ENCODE peak calls at places on chromosomes 2 and 18, in five cellular contexts. One of them, this sample, is unnamed.

GRCh38 chr2:174697267-174697666 is 67.0 kb downstream of the CHRNA1 start:
- DNase-seq in mesendoderm: peak
- DNase-seq in dorsolateral prefrontal cortex: peak
- DNase-seq in psoas muscle: no peak
- DNase-seq in RPMI7951: peak
- DNase-seq in this sample: no peak

GRCh38 chr2:232894746-232895145 is 24.7 kb downstream of the SNORC start:
- DNase-seq in mesendoderm: no peak
- DNase-seq in dorsolateral prefrontal cortex: no peak
- DNase-seq in psoas muscle: no peak
- DNase-seq in RPMI7951: no peak
- DNase-seq in this sample: no peak

GRCh38 chr18:79518683-79519128 is 123.0 kb downstream of the NFATC1 start:
- DNase-seq in mesendoderm: no peak
- DNase-seq in dorsolateral prefrontal cortex: no peak
- DNase-seq in psoas muscle: no peak
- DNase-seq in RPMI7951: no peak
- DNase-seq in this sample: no peak

GRCh38 chr2:150255528-150255927 is 231.9 kb downstream of the RND3 start:
- DNase-seq in mesendoderm: no peak
- DNase-seq in dorsolateral prefrontal cortex: no peak
- DNase-seq in psoas muscle: no peak
- DNase-seq in RPMI7951: peak
- DNase-seq in this sample: no peak

GRCh38 chr2:106181064-106181463 is 13.0 kb downstream of the UXS1 start:
- DNase-seq in mesendoderm: no peak
- DNase-seq in dorsolateral prefrontal cortex: no peak
- DNase-seq in psoas muscle: no peak
- DNase-seq in RPMI7951: no peak
- DNase-seq in this sample: no peak

GRCh38 chr2:166239548-166239947 is 111.7 kb upstream of the SCN1A start:
- DNase-seq in mesendoderm: peak
- DNase-seq in dorsolateral prefrontal cortex: no peak
- DNase-seq in psoas muscle: no peak
- DNase-seq in RPMI7951: peak
- DNase-seq in this sample: no peak

GRCh38 chr2:40403233-40403841 is 48.6 kb downstream of the SLC8A1 start:
- DNase-seq in mesendoderm: no peak
- DNase-seq in dorsolateral prefrontal cortex: no peak
- DNase-seq in psoas muscle: no peak
- DNase-seq in RPMI7951: peak
- DNase-seq in this sample: no peak

GRCh38 chr2:239319261-239319661 is 81.6 kb downstream of the HDAC4 start:
- DNase-seq in mesendoderm: no peak
- DNase-seq in dorsolateral prefrontal cortex: no peak
- DNase-seq in psoas muscle: peak
- DNase-seq in RPMI7951: peak
- DNase-seq in this sample: no peak

GRCh38 chr2:211503856-211504255 is 947.5 kb downstream of the CPS1 start:
- DNase-seq in mesendoderm: peak
- DNase-seq in dorsolateral prefrontal cortex: no peak
- DNase-seq in psoas muscle: no peak
- DNase-seq in RPMI7951: no peak
- DNase-seq in this sample: no peak

GRCh38 chr2:128276878-128277675 is 41.6 kb downstream of the HS6ST1 start:
- DNase-seq in mesendoderm: no peak
- DNase-seq in dorsolateral prefrontal cortex: peak
- DNase-seq in psoas muscle: peak
- DNase-seq in RPMI7951: no peak
- DNase-seq in this sample: peak

GRCh38 chr18:22108674-22109073 is 60.7 kb upstream of the GATA6 start:
- DNase-seq in mesendoderm: peak
- DNase-seq in dorsolateral prefrontal cortex: no peak
- DNase-seq in psoas muscle: no peak
- DNase-seq in RPMI7951: peak
- DNase-seq in this sample: no peak

GRCh38 chr2:172172513-172173217 is 70.0 kb upstream of the DLX2 start:
- DNase-seq in mesendoderm: peak
- DNase-seq in dorsolateral prefrontal cortex: peak
- DNase-seq in psoas muscle: peak
- DNase-seq in RPMI7951: peak
- DNase-seq in this sample: peak

GRCh38 chr2:231632559-231633142 is 40.0 kb downstream of the TEX44 start:
- DNase-seq in mesendoderm: no peak
- DNase-seq in dorsolateral prefrontal cortex: no peak
- DNase-seq in psoas muscle: no peak
- DNase-seq in RPMI7951: no peak
- DNase-seq in this sample: no peak

GRCh38 chr2:20933692-20934091 is 110.2 kb downstream of the APOB start:
- DNase-seq in mesendoderm: no peak
- DNase-seq in dorsolateral prefrontal cortex: no peak
- DNase-seq in psoas muscle: no peak
- DNase-seq in RPMI7951: no peak
- DNase-seq in this sample: no peak

GRCh38 chr2:96662360-96662759 is 19.8 kb downstream of the FER1L5 start:
- DNase-seq in mesendoderm: no peak
- DNase-seq in dorsolateral prefrontal cortex: no peak
- DNase-seq in psoas muscle: no peak
- DNase-seq in RPMI7951: no peak
- DNase-seq in this sample: no peak

GRCh38 chr18:64415218-64415617 is 266.3 kb upstream of the LINC00305 start:
- DNase-seq in mesendoderm: no peak
- DNase-seq in dorsolateral prefrontal cortex: no peak
- DNase-seq in psoas muscle: no peak
- DNase-seq in RPMI7951: no peak
- DNase-seq in this sample: no peak

GRCh38 chr2:123451517-123451916 is 573.6 kb upstream of the CNTNAP5 start:
- DNase-seq in mesendoderm: no peak
- DNase-seq in dorsolateral prefrontal cortex: no peak
- DNase-seq in psoas muscle: no peak
- DNase-seq in RPMI7951: no peak
- DNase-seq in this sample: no peak

GRCh38 chr2:165621086-165621560 is 151.6 kb downstream of the CSRNP3 start:
- DNase-seq in mesendoderm: no peak
- DNase-seq in dorsolateral prefrontal cortex: no peak
- DNase-seq in psoas muscle: no peak
- DNase-seq in RPMI7951: no peak
- DNase-seq in this sample: no peak

GRCh38 chr2:101230541-101230993 is 22.1 kb upstream of the CNOT11 start:
- DNase-seq in mesendoderm: no peak
- DNase-seq in dorsolateral prefrontal cortex: no peak
- DNase-seq in psoas muscle: no peak
- DNase-seq in RPMI7951: no peak
- DNase-seq in this sample: no peak

GRCh38 chr2:207337234-207338219 is 171.8 kb upstream of the KLF7 start:
- DNase-seq in mesendoderm: peak
- DNase-seq in dorsolateral prefrontal cortex: no peak
- DNase-seq in psoas muscle: no peak
- DNase-seq in RPMI7951: peak
- DNase-seq in this sample: no peak

GRCh38 chr2:86221066-86221684 is 21.9 kb downstream of the MRPL35 start:
- DNase-seq in mesendoderm: peak
- DNase-seq in dorsolateral prefrontal cortex: peak
- DNase-seq in psoas muscle: no peak
- DNase-seq in RPMI7951: peak
- DNase-seq in this sample: no peak

GRCh38 chr2:54394392-54394791 is 61.7 kb upstream of the SPTBN1 start:
- DNase-seq in mesendoderm: no peak
- DNase-seq in dorsolateral prefrontal cortex: no peak
- DNase-seq in psoas muscle: no peak
- DNase-seq in RPMI7951: peak
- DNase-seq in this sample: no peak

GRCh38 chr2:71858056-71858455 is 289.6 kb downstream of the CYP26B1 start:
- DNase-seq in mesendoderm: no peak
- DNase-seq in dorsolateral prefrontal cortex: no peak
- DNase-seq in psoas muscle: no peak
- DNase-seq in RPMI7951: no peak
- DNase-seq in this sample: no peak

GRCh38 chr2:53233759-53234547 is 533.7 kb upstream of the CHAC2 start:
- DNase-seq in mesendoderm: no peak
- DNase-seq in dorsolateral prefrontal cortex: no peak
- DNase-seq in psoas muscle: no peak
- DNase-seq in RPMI7951: no peak
- DNase-seq in this sample: no peak

GRCh38 chr18:3720818-3721545 is 271.0 kb downstream of the TGIF1 start:
- DNase-seq in mesendoderm: no peak
- DNase-seq in dorsolateral prefrontal cortex: no peak
- DNase-seq in psoas muscle: no peak
- DNase-seq in RPMI7951: no peak
- DNase-seq in this sample: no peak

GRCh38 chr18:63451774-63452173 is 25.0 kb upstream of the SERPINB5 start:
- DNase-seq in mesendoderm: no peak
- DNase-seq in dorsolateral prefrontal cortex: no peak
- DNase-seq in psoas muscle: no peak
- DNase-seq in RPMI7951: no peak
- DNase-seq in this sample: no peak

GRCh38 chr2:16161768-16162490 is 221.6 kb downstream of the MYCN start:
- DNase-seq in mesendoderm: no peak
- DNase-seq in dorsolateral prefrontal cortex: no peak
- DNase-seq in psoas muscle: no peak
- DNase-seq in RPMI7951: no peak
- DNase-seq in this sample: no peak

GRCh38 chr2:3754280-3754679 is 50.9 kb downstream of the DCDC2C start:
- DNase-seq in mesendoderm: peak
- DNase-seq in dorsolateral prefrontal cortex: no peak
- DNase-seq in psoas muscle: no peak
- DNase-seq in RPMI7951: no peak
- DNase-seq in this sample: no peak

GRCh38 chr2:50492452-50492851 is 539.5 kb downstream of the NRXN1 start:
- DNase-seq in mesendoderm: peak
- DNase-seq in dorsolateral prefrontal cortex: no peak
- DNase-seq in psoas muscle: no peak
- DNase-seq in RPMI7951: peak
- DNase-seq in this sample: no peak

GRCh38 chr18:37484893-37485834 is 80.4 kb downstream of the CELF4 start:
- DNase-seq in mesendoderm: peak
- DNase-seq in dorsolateral prefrontal cortex: no peak
- DNase-seq in psoas muscle: no peak
- DNase-seq in RPMI7951: no peak
- DNase-seq in this sample: peak

GRCh38 chr2:174477772-174478171 is 9.1 kb downstream of the GPR155 start:
- DNase-seq in mesendoderm: no peak
- DNase-seq in dorsolateral prefrontal cortex: no peak
- DNase-seq in psoas muscle: no peak
- DNase-seq in RPMI7951: no peak
- DNase-seq in this sample: no peak

GRCh38 chr18:23077493-23078256 is 57.6 kb upstream of the CABLES1 start:
- DNase-seq in mesendoderm: peak
- DNase-seq in dorsolateral prefrontal cortex: no peak
- DNase-seq in psoas muscle: no peak
- DNase-seq in RPMI7951: peak
- DNase-seq in this sample: no peak

GRCh38 chr18:46224181-46224775 is 120.1 kb downstream of the HAUS1 start:
- DNase-seq in mesendoderm: no peak
- DNase-seq in dorsolateral prefrontal cortex: no peak
- DNase-seq in psoas muscle: no peak
- DNase-seq in RPMI7951: peak
- DNase-seq in this sample: no peak

GRCh38 chr18:355678-356077 is 87.8 kb upstream of the THOC1 start:
- DNase-seq in mesendoderm: no peak
- DNase-seq in dorsolateral prefrontal cortex: no peak
- DNase-seq in psoas muscle: no peak
- DNase-seq in RPMI7951: no peak
- DNase-seq in this sample: no peak

GRCh38 chr2:205762883-205763282 is 80.6 kb downstream of the NRP2 start:
- DNase-seq in mesendoderm: no peak
- DNase-seq in dorsolateral prefrontal cortex: no peak
- DNase-seq in psoas muscle: no peak
- DNase-seq in RPMI7951: no peak
- DNase-seq in this sample: no peak

GRCh38 chr2:6911721-6912120 is 5.5 kb upstream of the RNF144A start:
- DNase-seq in mesendoderm: no peak
- DNase-seq in dorsolateral prefrontal cortex: no peak
- DNase-seq in psoas muscle: no peak
- DNase-seq in RPMI7951: peak
- DNase-seq in this sample: no peak